ENCODE peak calls at places on chromosomes 6 and 20, in seven cellular contexts. One of them, this sample, is unnamed.

GRCh38 chr6:52304917-52305316 is 20.4 kb upstream of the MCM3 start:
- DNase-seq in brain microvascular endothelial cell: no peak
- DNase-seq in uterus: no peak
- DNase-seq in lower lobe of right lung: no peak
- DNase-seq in foreskin fibroblast: peak
- DNase-seq in CD8-positive, alpha-beta T cell: no peak
- DNase-seq in PC-9: no peak
- DNase-seq in this sample: no peak

GRCh38 chr6:88371480-88371879 is 205.3 kb upstream of the CNR1 start:
- DNase-seq in brain microvascular endothelial cell: no peak
- DNase-seq in uterus: no peak
- DNase-seq in lower lobe of right lung: no peak
- DNase-seq in foreskin fibroblast: no peak
- DNase-seq in CD8-positive, alpha-beta T cell: no peak
- DNase-seq in PC-9: no peak
- DNase-seq in this sample: no peak

GRCh38 chr6:163098827-163099469 is 315.6 kb upstream of the QKI start:
- DNase-seq in brain microvascular endothelial cell: no peak
- DNase-seq in uterus: peak
- DNase-seq in lower lobe of right lung: no peak
- DNase-seq in foreskin fibroblast: peak
- DNase-seq in CD8-positive, alpha-beta T cell: no peak
- DNase-seq in PC-9: no peak
- DNase-seq in this sample: no peak

GRCh38 chr6:111803384-111803783 is 69.9 kb downstream of the FYN start:
- DNase-seq in brain microvascular endothelial cell: no peak
- DNase-seq in uterus: no peak
- DNase-seq in lower lobe of right lung: no peak
- DNase-seq in foreskin fibroblast: no peak
- DNase-seq in CD8-positive, alpha-beta T cell: no peak
- DNase-seq in PC-9: no peak
- DNase-seq in this sample: no peak

GRCh38 chr20:63206878-63207277 is 9.1 kb downstream of the YTHDF1 start:
- DNase-seq in brain microvascular endothelial cell: no peak
- DNase-seq in uterus: no peak
- DNase-seq in lower lobe of right lung: no peak
- DNase-seq in foreskin fibroblast: peak
- DNase-seq in CD8-positive, alpha-beta T cell: no peak
- DNase-seq in PC-9: peak
- DNase-seq in this sample: no peak

GRCh38 chr20:37417857-37418501 is 72.0 kb downstream of the SRC start:
- DNase-seq in brain microvascular endothelial cell: no peak
- DNase-seq in uterus: no peak
- DNase-seq in lower lobe of right lung: no peak
- DNase-seq in foreskin fibroblast: peak
- DNase-seq in CD8-positive, alpha-beta T cell: no peak
- DNase-seq in PC-9: no peak
- DNase-seq in this sample: no peak

GRCh38 chr20:61420056-61420455 is 168.0 kb downstream of the CDH4 start:
- DNase-seq in brain microvascular endothelial cell: no peak
- DNase-seq in uterus: no peak
- DNase-seq in lower lobe of right lung: no peak
- DNase-seq in foreskin fibroblast: no peak
- DNase-seq in CD8-positive, alpha-beta T cell: no peak
- DNase-seq in PC-9: no peak
- DNase-seq in this sample: no peak

GRCh38 chr20:18632196-18632789 is 44.4 kb downstream of the DTD1 start:
- DNase-seq in brain microvascular endothelial cell: peak
- DNase-seq in uterus: peak
- DNase-seq in lower lobe of right lung: peak
- DNase-seq in foreskin fibroblast: peak
- DNase-seq in CD8-positive, alpha-beta T cell: peak
- DNase-seq in PC-9: no peak
- DNase-seq in this sample: peak

GRCh38 chr6:4472953-4473642 is 303.1 kb upstream of the CDYL start:
- DNase-seq in brain microvascular endothelial cell: no peak
- DNase-seq in uterus: no peak
- DNase-seq in lower lobe of right lung: no peak
- DNase-seq in foreskin fibroblast: no peak
- DNase-seq in CD8-positive, alpha-beta T cell: no peak
- DNase-seq in PC-9: no peak
- DNase-seq in this sample: no peak

DNA sequence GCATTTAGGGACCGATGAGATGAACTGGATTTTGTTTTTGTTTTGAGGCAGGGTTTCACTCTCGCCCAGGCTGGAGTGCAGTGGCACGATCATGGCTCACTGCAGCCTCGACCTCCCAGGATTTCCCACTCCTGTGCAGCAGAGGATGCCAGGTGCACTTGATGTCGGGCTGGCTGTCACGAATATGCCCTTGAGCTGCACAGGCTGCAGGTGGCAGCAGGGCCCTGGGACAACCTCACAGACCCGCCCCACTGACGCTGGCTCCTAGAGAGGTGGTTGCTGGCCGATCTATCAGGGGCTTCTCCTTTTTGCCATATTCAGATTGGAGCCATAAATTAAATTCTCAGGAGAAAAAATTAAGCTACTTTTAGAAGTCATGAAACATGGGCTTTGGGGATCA is 32.2 kb downstream of the NQO2 start:
- DNase-seq in brain microvascular endothelial cell: no peak
- DNase-seq in uterus: no peak
- DNase-seq in lower lobe of right lung: no peak
- DNase-seq in foreskin fibroblast: no peak
- DNase-seq in CD8-positive, alpha-beta T cell: no peak
- DNase-seq in PC-9: no peak
- DNase-seq in this sample: no peak
- TF ChIP-seq CTCF in brain microvascular endothelial cell: no peak
- TF ChIP-seq CTCF in uterus: no peak
- TF ChIP-seq CTCF in lower lobe of right lung: no peak
- TF ChIP-seq CTCF in foreskin fibroblast: no peak
- TF ChIP-seq CTCF in CD8-positive, alpha-beta T cell: no peak
- TF ChIP-seq CTCF in PC-9: no peak
- TF ChIP-seq CTCF in this sample: no peak

GRCh38 chr6:107153061-107153460 is 37.7 kb upstream of the BEND3 start:
- DNase-seq in brain microvascular endothelial cell: no peak
- DNase-seq in uterus: no peak
- DNase-seq in lower lobe of right lung: no peak
- DNase-seq in foreskin fibroblast: no peak
- DNase-seq in CD8-positive, alpha-beta T cell: no peak
- DNase-seq in PC-9: no peak
- DNase-seq in this sample: no peak
- H3K4me3 ChIP-seq in brain microvascular endothelial cell: no peak
- H3K4me3 ChIP-seq in uterus: no peak
- H3K4me3 ChIP-seq in lower lobe of right lung: no peak
- H3K4me3 ChIP-seq in foreskin fibroblast: no peak
- H3K4me3 ChIP-seq in CD8-positive, alpha-beta T cell: no peak
- H3K4me3 ChIP-seq in PC-9: no peak
- H3K4me3 ChIP-seq in this sample: no peak

DNA sequence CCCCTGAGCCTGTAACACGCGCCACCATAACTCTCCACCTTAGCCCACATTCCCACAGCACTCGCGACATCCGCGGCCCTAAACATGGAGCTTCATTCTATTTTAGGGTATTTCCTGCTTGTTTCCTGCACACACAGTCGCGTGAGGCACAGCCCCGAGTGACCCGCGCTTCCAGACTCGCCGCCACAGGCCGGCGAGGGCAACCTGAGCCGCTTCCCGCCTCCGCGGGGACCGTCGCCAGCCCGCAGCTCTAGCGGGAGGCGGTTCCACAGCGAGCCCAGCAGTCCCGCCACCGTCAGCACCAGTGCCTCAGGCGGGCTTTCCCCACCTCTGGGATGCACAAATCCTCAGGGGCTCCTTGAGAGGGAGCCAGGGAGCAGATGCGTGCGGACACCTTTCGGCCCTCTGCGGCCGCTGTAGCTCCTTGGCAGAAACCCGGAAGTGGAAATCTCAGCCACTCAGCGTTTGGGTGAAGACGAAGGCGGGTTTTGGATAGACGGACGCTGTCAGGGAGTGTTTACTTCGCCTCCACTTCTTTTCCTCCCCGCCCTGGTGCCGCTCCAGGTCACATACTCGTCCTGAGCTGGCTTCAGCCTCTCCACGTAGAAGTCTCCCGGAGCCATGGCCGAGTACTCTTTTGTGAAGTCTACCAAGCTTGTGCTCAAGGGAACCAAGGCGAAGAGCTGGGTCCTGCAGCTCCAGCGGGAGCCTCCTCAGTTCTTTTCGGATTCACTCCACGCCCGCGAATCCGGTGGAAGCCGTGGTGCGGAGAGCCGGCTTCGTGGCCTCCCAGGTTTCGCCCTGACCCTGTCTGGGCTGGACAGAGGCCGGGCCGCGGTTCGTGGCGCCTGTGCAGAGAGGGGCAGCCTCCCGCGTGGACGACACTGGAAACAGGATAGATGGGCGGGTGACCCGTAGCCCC is 2177.4 kb upstream of the DEFB115 start:
- DNase-seq in brain microvascular endothelial cell: no peak
- DNase-seq in uterus: no peak
- DNase-seq in lower lobe of right lung: no peak
- DNase-seq in foreskin fibroblast: no peak
- DNase-seq in CD8-positive, alpha-beta T cell: peak
- DNase-seq in PC-9: peak
- DNase-seq in this sample: no peak
- TF ChIP-seq CTCF in brain microvascular endothelial cell: no peak
- TF ChIP-seq CTCF in uterus: no peak
- TF ChIP-seq CTCF in lower lobe of right lung: no peak
- TF ChIP-seq CTCF in foreskin fibroblast: no peak
- TF ChIP-seq CTCF in CD8-positive, alpha-beta T cell: no peak
- TF ChIP-seq CTCF in PC-9: no peak
- TF ChIP-seq CTCF in this sample: no peak

DNA sequence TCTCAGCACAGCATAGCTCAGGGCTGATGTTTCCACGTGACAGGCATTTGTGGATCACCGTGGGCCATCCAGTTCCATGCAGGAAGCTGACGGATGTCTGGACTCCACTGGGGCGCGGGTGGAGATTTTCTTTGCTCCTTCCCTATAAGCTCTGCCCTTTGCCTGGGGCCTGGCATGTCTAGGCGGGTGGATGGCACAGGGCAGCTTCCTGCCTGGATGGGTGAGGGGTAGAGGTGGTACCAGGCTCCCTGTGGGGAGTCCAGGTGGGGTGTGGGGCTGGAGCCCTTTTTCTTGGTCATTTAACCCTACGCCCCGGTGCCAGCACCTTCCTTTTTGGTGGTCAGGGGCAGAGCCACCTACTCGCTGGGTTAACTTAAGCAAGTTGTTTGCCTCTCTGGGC is 10.4 kb downstream of the FAM110A start:
- DNase-seq in brain microvascular endothelial cell: no peak
- DNase-seq in uterus: no peak
- DNase-seq in lower lobe of right lung: no peak
- DNase-seq in foreskin fibroblast: no peak
- DNase-seq in CD8-positive, alpha-beta T cell: no peak
- DNase-seq in PC-9: no peak
- DNase-seq in this sample: no peak
- H3K4me3 ChIP-seq in brain microvascular endothelial cell: no peak
- H3K4me3 ChIP-seq in uterus: no peak
- H3K4me3 ChIP-seq in lower lobe of right lung: no peak
- H3K4me3 ChIP-seq in foreskin fibroblast: no peak
- H3K4me3 ChIP-seq in CD8-positive, alpha-beta T cell: no peak
- H3K4me3 ChIP-seq in PC-9: no peak
- H3K4me3 ChIP-seq in this sample: peak

GRCh38 chr6:74899416-74899815 is 306.4 kb downstream of the COL12A1 start:
- DNase-seq in brain microvascular endothelial cell: peak
- DNase-seq in uterus: no peak
- DNase-seq in lower lobe of right lung: no peak
- DNase-seq in foreskin fibroblast: peak
- DNase-seq in CD8-positive, alpha-beta T cell: no peak
- DNase-seq in PC-9: peak
- DNase-seq in this sample: peak
- TF ChIP-seq CTCF in brain microvascular endothelial cell: peak
- TF ChIP-seq CTCF in uterus: no peak
- TF ChIP-seq CTCF in lower lobe of right lung: no peak
- TF ChIP-seq CTCF in foreskin fibroblast: no peak
- TF ChIP-seq CTCF in CD8-positive, alpha-beta T cell: no peak
- TF ChIP-seq CTCF in PC-9: peak
- TF ChIP-seq CTCF in this sample: peak

This sample was measured in A673.